ENCODE peak calls at places on chromosome 11, in ten cellular contexts. One of them, this sample, is unnamed.
A peak's percentile ranks its signal among the peaks of the same experiment; 100 is the strongest.

GRCh38 chr11:2975594-2975993 is 16.5 kb downstream of the NAP1L4 start:
- DNase-seq in cardiac muscle cell: no peak
- DNase-seq in Jurkat, Clone E6-1: peak; percentile 39
- DNase-seq in ascending aorta: no peak
- DNase-seq in GM06990: no peak
- DNase-seq in AG04450: no peak
- DNase-seq in CD8-positive, alpha-beta T cell: peak; percentile 21
- DNase-seq in naive thymus-derived CD4-positive, alpha-beta T cell: peak; percentile 68
- DNase-seq in brain microvascular endothelial cell: peak; percentile 18
- DNase-seq in stomach: peak; percentile 32
- DNase-seq in this sample: no peak

GRCh38 chr11:2998073-2998850 is 6.1 kb upstream of the NAP1L4 start:
- DNase-seq in GM06990: no peak
- DNase-seq in CD8-positive, alpha-beta T cell: no peak
- DNase-seq in ascending aorta: no peak
- DNase-seq in Jurkat, Clone E6-1: no peak
- DNase-seq in AG04450: no peak
- DNase-seq in cardiac muscle cell: no peak
- DNase-seq in stomach: peak; percentile 68
- DNase-seq in brain microvascular endothelial cell: no peak
- DNase-seq in naive thymus-derived CD4-positive, alpha-beta T cell: no peak
- DNase-seq in this sample: no peak

GRCh38 chr11:104338186-104338585 is 174.2 kb upstream of the PDGFD start:
- DNase-seq in ascending aorta: no peak
- DNase-seq in GM06990: no peak
- DNase-seq in cardiac muscle cell: no peak
- DNase-seq in naive thymus-derived CD4-positive, alpha-beta T cell: no peak
- DNase-seq in Jurkat, Clone E6-1: no peak
- DNase-seq in AG04450: no peak
- DNase-seq in CD8-positive, alpha-beta T cell: no peak
- DNase-seq in stomach: no peak
- DNase-seq in brain microvascular endothelial cell: no peak
- DNase-seq in this sample: no peak

GRCh38 chr11:61888043-61888442 is 3.3 kb downstream of the FADS3 start:
- DNase-seq in GM06990: no peak
- DNase-seq in naive thymus-derived CD4-positive, alpha-beta T cell: no peak
- DNase-seq in CD8-positive, alpha-beta T cell: no peak
- DNase-seq in ascending aorta: peak; percentile 98
- DNase-seq in Jurkat, Clone E6-1: no peak
- DNase-seq in stomach: no peak
- DNase-seq in brain microvascular endothelial cell: peak; percentile 86
- DNase-seq in AG04450: no peak
- DNase-seq in cardiac muscle cell: no peak
- DNase-seq in this sample: peak; percentile 91

GRCh38 chr11:113957016-113957415 is 17.9 kb upstream of the HTR3A start:
- DNase-seq in naive thymus-derived CD4-positive, alpha-beta T cell: no peak
- DNase-seq in GM06990: no peak
- DNase-seq in cardiac muscle cell: no peak
- DNase-seq in Jurkat, Clone E6-1: no peak
- DNase-seq in ascending aorta: no peak
- DNase-seq in stomach: no peak
- DNase-seq in AG04450: no peak
- DNase-seq in brain microvascular endothelial cell: no peak
- DNase-seq in CD8-positive, alpha-beta T cell: no peak
- DNase-seq in this sample: no peak

GRCh38 chr11:23399995-23400394 is 539.7 kb upstream of the CCDC179 start:
- DNase-seq in CD8-positive, alpha-beta T cell: no peak
- DNase-seq in naive thymus-derived CD4-positive, alpha-beta T cell: no peak
- DNase-seq in stomach: no peak
- DNase-seq in ascending aorta: no peak
- DNase-seq in cardiac muscle cell: no peak
- DNase-seq in AG04450: no peak
- DNase-seq in brain microvascular endothelial cell: no peak
- DNase-seq in Jurkat, Clone E6-1: no peak
- DNase-seq in GM06990: no peak
- DNase-seq in this sample: no peak

GRCh38 chr11:65041206-65042035 is at the start of gene SAC3D1:
- DNase-seq in GM06990: no peak
- DNase-seq in cardiac muscle cell: peak; percentile 74
- DNase-seq in ascending aorta: peak; percentile 72
- DNase-seq in brain microvascular endothelial cell: peak; percentile 14
- DNase-seq in naive thymus-derived CD4-positive, alpha-beta T cell: no peak
- DNase-seq in AG04450: no peak
- DNase-seq in Jurkat, Clone E6-1: no peak
- DNase-seq in CD8-positive, alpha-beta T cell: peak; percentile 43
- DNase-seq in stomach: peak; percentile 67
- DNase-seq in this sample: no peak

GRCh38 chr11:68682531-68682931 is 1.8 kb upstream of the GAL start:
- DNase-seq in GM06990: no peak
- DNase-seq in brain microvascular endothelial cell: no peak
- DNase-seq in AG04450: no peak
- DNase-seq in CD8-positive, alpha-beta T cell: no peak
- DNase-seq in stomach: no peak
- DNase-seq in ascending aorta: no peak
- DNase-seq in Jurkat, Clone E6-1: no peak
- DNase-seq in naive thymus-derived CD4-positive, alpha-beta T cell: no peak
- DNase-seq in cardiac muscle cell: no peak
- DNase-seq in this sample: no peak

GRCh38 chr11:99535819-99536218 is 515.1 kb downstream of the CNTN5 start:
- DNase-seq in cardiac muscle cell: no peak
- DNase-seq in ascending aorta: no peak
- DNase-seq in brain microvascular endothelial cell: no peak
- DNase-seq in naive thymus-derived CD4-positive, alpha-beta T cell: no peak
- DNase-seq in stomach: no peak
- DNase-seq in CD8-positive, alpha-beta T cell: no peak
- DNase-seq in Jurkat, Clone E6-1: no peak
- DNase-seq in GM06990: no peak
- DNase-seq in AG04450: no peak
- DNase-seq in this sample: no peak

GRCh38 chr11:125378596-125378995 is 117.5 kb downstream of the FEZ1 start:
- DNase-seq in CD8-positive, alpha-beta T cell: no peak
- DNase-seq in stomach: no peak
- DNase-seq in brain microvascular endothelial cell: no peak
- DNase-seq in cardiac muscle cell: no peak
- DNase-seq in ascending aorta: no peak
- DNase-seq in GM06990: no peak
- DNase-seq in naive thymus-derived CD4-positive, alpha-beta T cell: no peak
- DNase-seq in AG04450: no peak
- DNase-seq in Jurkat, Clone E6-1: no peak
- DNase-seq in this sample: no peak

GRCh38 chr11:76385903-76386302 is 4.8 kb downstream of the GVQW3 start:
- DNase-seq in brain microvascular endothelial cell: no peak
- DNase-seq in CD8-positive, alpha-beta T cell: no peak
- DNase-seq in GM06990: no peak
- DNase-seq in cardiac muscle cell: no peak
- DNase-seq in AG04450: no peak
- DNase-seq in ascending aorta: no peak
- DNase-seq in stomach: no peak
- DNase-seq in Jurkat, Clone E6-1: no peak
- DNase-seq in naive thymus-derived CD4-positive, alpha-beta T cell: no peak
- DNase-seq in this sample: peak; percentile 87

DNA sequence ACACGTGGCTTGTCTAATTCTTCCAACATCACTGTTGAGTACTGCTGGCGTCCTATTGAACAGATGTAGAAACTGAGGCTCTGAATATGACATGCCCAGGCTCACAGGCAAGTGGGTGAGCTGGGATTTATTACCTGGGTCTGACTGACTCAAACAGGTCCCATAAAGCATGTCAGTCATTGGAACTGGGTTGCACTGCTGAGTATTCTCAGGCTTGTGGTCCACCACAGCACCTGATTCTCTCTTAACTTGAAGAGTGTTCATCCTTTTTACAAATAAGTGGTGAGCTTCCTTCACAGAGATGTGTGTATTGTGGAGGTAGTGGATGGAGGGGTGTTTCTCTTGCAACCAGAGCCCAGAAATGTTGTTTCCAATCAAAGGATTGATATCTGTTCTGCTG is 44.5 kb downstream of the SC5D start:
- DNase-seq in naive thymus-derived CD4-positive, alpha-beta T cell: no peak
- DNase-seq in Jurkat, Clone E6-1: no peak
- DNase-seq in CD8-positive, alpha-beta T cell: no peak
- DNase-seq in cardiac muscle cell: no peak
- DNase-seq in ascending aorta: no peak
- DNase-seq in stomach: no peak
- DNase-seq in GM06990: no peak
- DNase-seq in AG04450: no peak
- DNase-seq in brain microvascular endothelial cell: no peak
- DNase-seq in this sample: no peak
- H3K4me3 ChIP-seq in naive thymus-derived CD4-positive, alpha-beta T cell: no peak overlapping the region
- H3K4me3 ChIP-seq in Jurkat, Clone E6-1: no peak overlapping the region
- H3K4me3 ChIP-seq in CD8-positive, alpha-beta T cell: no peak overlapping the region
- H3K4me3 ChIP-seq in cardiac muscle cell: no peak overlapping the region
- H3K4me3 ChIP-seq in ascending aorta: no peak overlapping the region
- H3K4me3 ChIP-seq in stomach: no peak overlapping the region
- H3K4me3 ChIP-seq in GM06990: no peak overlapping the region
- H3K4me3 ChIP-seq in AG04450: no peak overlapping the region
- H3K4me3 ChIP-seq in brain microvascular endothelial cell: no peak overlapping the region
- H3K4me3 ChIP-seq in this sample: no peak overlapping the region

GRCh38 chr11:783581-784015 is 6.3 kb downstream of the CEND1 start:
- DNase-seq in AG04450: peak; percentile 89
- DNase-seq in naive thymus-derived CD4-positive, alpha-beta T cell: peak; percentile 33
- DNase-seq in Jurkat, Clone E6-1: no peak
- DNase-seq in CD8-positive, alpha-beta T cell: no peak
- DNase-seq in ascending aorta: peak; percentile 83
- DNase-seq in GM06990: no peak
- DNase-seq in brain microvascular endothelial cell: peak; percentile 62
- DNase-seq in stomach: peak; percentile 89
- DNase-seq in cardiac muscle cell: peak; percentile 89
- DNase-seq in this sample: no peak
- H3K4me3 ChIP-seq in AG04450: no peak overlapping the region
- H3K4me3 ChIP-seq in naive thymus-derived CD4-positive, alpha-beta T cell: no peak overlapping the region
- H3K4me3 ChIP-seq in Jurkat, Clone E6-1: no peak overlapping the region
- H3K4me3 ChIP-seq in CD8-positive, alpha-beta T cell: no peak overlapping the region
- H3K4me3 ChIP-seq in ascending aorta: peak overlapping the region; percentile 17
- H3K4me3 ChIP-seq in GM06990: no peak overlapping the region
- H3K4me3 ChIP-seq in brain microvascular endothelial cell: no peak overlapping the region
- H3K4me3 ChIP-seq in stomach: no peak overlapping the region
- H3K4me3 ChIP-seq in cardiac muscle cell: no peak overlapping the region
- H3K4me3 ChIP-seq in this sample: no peak overlapping the region

DNA sequence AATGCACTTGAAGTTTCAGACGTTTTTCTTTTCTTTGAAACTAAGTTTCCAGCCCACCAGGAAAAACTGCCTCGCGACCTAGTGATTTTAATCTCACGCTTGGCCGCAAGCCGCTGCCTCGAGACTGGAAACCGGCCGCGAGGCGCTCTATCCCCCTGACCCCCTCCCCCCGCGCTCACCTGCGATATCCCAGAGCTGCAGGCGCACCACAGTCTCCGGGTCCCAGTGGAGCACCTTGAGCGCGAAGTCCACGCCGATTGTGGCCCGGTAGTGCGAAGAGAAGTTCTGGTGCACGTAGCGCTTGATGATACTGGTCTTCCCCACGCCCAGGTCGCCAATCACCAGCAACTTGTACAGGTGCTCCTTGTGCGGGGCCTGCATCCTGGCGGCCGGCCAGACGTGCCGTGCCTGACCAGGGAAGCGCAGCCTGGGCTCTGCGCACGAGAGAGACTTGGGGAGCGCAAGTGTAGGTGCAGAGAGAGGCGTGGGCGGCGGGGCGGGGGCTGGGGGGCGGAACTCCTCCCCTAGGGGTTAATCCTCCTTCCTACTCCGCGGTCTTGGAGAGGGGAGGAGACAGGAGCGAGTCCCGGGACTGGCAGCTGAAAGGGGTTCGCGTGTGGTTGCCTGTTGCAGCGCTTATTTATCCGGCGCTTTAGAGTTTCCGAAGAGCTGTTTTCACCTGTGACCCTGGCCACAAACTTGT is at the start of gene RAB38:
- DNase-seq in ascending aorta: no peak
- DNase-seq in AG04450: no peak
- DNase-seq in GM06990: peak; percentile 40
- DNase-seq in stomach: peak; percentile 64
- DNase-seq in CD8-positive, alpha-beta T cell: no peak
- DNase-seq in brain microvascular endothelial cell: peak; percentile 11
- DNase-seq in naive thymus-derived CD4-positive, alpha-beta T cell: no peak
- DNase-seq in cardiac muscle cell: peak; percentile 65
- DNase-seq in Jurkat, Clone E6-1: no peak
- DNase-seq in this sample: no peak
- H3K4me3 ChIP-seq in ascending aorta: peak within 1 kb of the TSS; percentile 73
- H3K4me3 ChIP-seq in AG04450: peak within 1 kb of the TSS; percentile 71
- H3K4me3 ChIP-seq in GM06990: peak within 1 kb of the TSS; percentile 61
- H3K4me3 ChIP-seq in stomach: peak within 1 kb of the TSS; percentile 67
- H3K4me3 ChIP-seq in CD8-positive, alpha-beta T cell: peak within 1 kb of the TSS; percentile 51
- H3K4me3 ChIP-seq in brain microvascular endothelial cell: peak within 1 kb of the TSS; percentile 68
- H3K4me3 ChIP-seq in naive thymus-derived CD4-positive, alpha-beta T cell: peak within 1 kb of the TSS; percentile 45
- H3K4me3 ChIP-seq in cardiac muscle cell: peak within 1 kb of the TSS; percentile 35
- H3K4me3 ChIP-seq in Jurkat, Clone E6-1: no peak within 1 kb of the TSS
- H3K4me3 ChIP-seq in this sample: peak within 1 kb of the TSS; percentile 68

GRCh38 chr11:6319879-6320410 is 356 bp downstream of the CAVIN3 start:
- DNase-seq in stomach: peak; percentile 86
- DNase-seq in brain microvascular endothelial cell: peak; percentile 91
- DNase-seq in AG04450: peak; percentile 82
- DNase-seq in naive thymus-derived CD4-positive, alpha-beta T cell: no peak
- DNase-seq in CD8-positive, alpha-beta T cell: no peak
- DNase-seq in Jurkat, Clone E6-1: no peak
- DNase-seq in GM06990: peak; percentile 32
- DNase-seq in cardiac muscle cell: peak; percentile 74
- DNase-seq in ascending aorta: peak; percentile 96
- DNase-seq in this sample: no peak

GRCh38 chr11:6321961-6322362 is 1.7 kb upstream of the CAVIN3 start:
- DNase-seq in AG04450: no peak
- DNase-seq in stomach: no peak
- DNase-seq in brain microvascular endothelial cell: peak; percentile 11
- DNase-seq in cardiac muscle cell: peak; percentile 5
- DNase-seq in GM06990: no peak
- DNase-seq in Jurkat, Clone E6-1: no peak
- DNase-seq in naive thymus-derived CD4-positive, alpha-beta T cell: no peak
- DNase-seq in ascending aorta: no peak
- DNase-seq in CD8-positive, alpha-beta T cell: no peak
- DNase-seq in this sample: no peak

GRCh38 chr11:6323291-6323905 is 3.1 kb upstream of the CAVIN3 start:
- DNase-seq in Jurkat, Clone E6-1: no peak
- DNase-seq in AG04450: no peak
- DNase-seq in brain microvascular endothelial cell: no peak
- DNase-seq in naive thymus-derived CD4-positive, alpha-beta T cell: no peak
- DNase-seq in cardiac muscle cell: no peak
- DNase-seq in CD8-positive, alpha-beta T cell: no peak
- DNase-seq in GM06990: no peak
- DNase-seq in stomach: peak; percentile 32
- DNase-seq in ascending aorta: no peak
- DNase-seq in this sample: no peak

GRCh38 chr11:6320411-6321207 is at the start of gene CAVIN3:
- DNase-seq in ascending aorta: peak; percentile 92
- DNase-seq in brain microvascular endothelial cell: peak; percentile 85
- DNase-seq in cardiac muscle cell: peak; percentile 59
- DNase-seq in AG04450: peak; percentile 36
- DNase-seq in naive thymus-derived CD4-positive, alpha-beta T cell: no peak
- DNase-seq in GM06990: peak; percentile 49
- DNase-seq in CD8-positive, alpha-beta T cell: no peak
- DNase-seq in Jurkat, Clone E6-1: no peak
- DNase-seq in stomach: peak; percentile 70
- DNase-seq in this sample: no peak

DNA sequence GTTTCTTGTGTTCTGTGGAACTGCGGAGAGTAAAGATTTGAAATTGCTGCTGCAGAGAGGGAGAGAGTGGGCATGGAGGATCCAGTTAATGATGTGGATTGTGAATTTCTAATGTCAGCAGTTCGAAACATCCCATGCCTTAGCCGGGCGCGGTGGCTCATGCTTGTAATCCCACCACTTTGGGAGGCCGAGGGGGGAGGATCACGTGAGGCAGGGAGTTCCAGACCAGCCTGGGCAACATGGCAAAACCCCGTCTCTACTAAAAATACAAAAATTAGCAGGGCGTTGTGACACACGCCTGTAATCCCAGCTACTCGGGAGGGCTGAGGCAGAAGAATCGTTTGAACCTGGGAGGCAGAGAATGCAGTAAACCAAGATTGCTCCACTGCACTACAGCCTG is 1.1 kb upstream of the CAVIN3 start:
- DNase-seq in cardiac muscle cell: no peak
- DNase-seq in brain microvascular endothelial cell: no peak
- DNase-seq in ascending aorta: no peak
- DNase-seq in Jurkat, Clone E6-1: no peak
- DNase-seq in AG04450: no peak
- DNase-seq in naive thymus-derived CD4-positive, alpha-beta T cell: no peak
- DNase-seq in stomach: no peak
- DNase-seq in CD8-positive, alpha-beta T cell: no peak
- DNase-seq in GM06990: no peak
- DNase-seq in this sample: no peak
- H3K4me3 ChIP-seq in cardiac muscle cell: no peak overlapping the region
- H3K4me3 ChIP-seq in brain microvascular endothelial cell: no peak overlapping the region
- H3K4me3 ChIP-seq in ascending aorta: peak overlapping the region; percentile 79
- H3K4me3 ChIP-seq in Jurkat, Clone E6-1: no peak overlapping the region
- H3K4me3 ChIP-seq in AG04450: peak overlapping the region; percentile 78
- H3K4me3 ChIP-seq in naive thymus-derived CD4-positive, alpha-beta T cell: no peak overlapping the region
- H3K4me3 ChIP-seq in stomach: peak overlapping the region; percentile 64
- H3K4me3 ChIP-seq in CD8-positive, alpha-beta T cell: no peak overlapping the region
- H3K4me3 ChIP-seq in GM06990: no peak overlapping the region
- H3K4me3 ChIP-seq in this sample: no peak overlapping the region